ENCODE peak calls at places on chromosomes 3 and 15, in four cellular contexts. One of them, this sample, is unnamed. For H3K4me1, the result is how much of the 10 kb centered on the place peaks cover.

GRCh38 chr3:9732080-9732752 is 681 bp downstream of the BRPF1 start:
- DNase-seq in HCT116: no peak
- DNase-seq in endothelial cell of umbilical vein: peak
- DNase-seq in K562: peak
- DNase-seq in this sample: no peak

GRCh38 chr15:96285306-96285705 is 45.2 kb upstream of the NR2F2 start:
- DNase-seq in HCT116: no peak
- DNase-seq in endothelial cell of umbilical vein: no peak
- DNase-seq in K562: no peak
- DNase-seq in this sample: no peak

GRCh38 chr3:49727924-49728361 is 4.2 kb upstream of the GMPPB start:
- DNase-seq in HCT116: no peak
- DNase-seq in endothelial cell of umbilical vein: no peak
- DNase-seq in K562: no peak
- DNase-seq in this sample: no peak

GRCh38 chr3:13115991-13116390 is 42.8 kb upstream of the IQSEC1 start:
- DNase-seq in HCT116: no peak
- DNase-seq in endothelial cell of umbilical vein: no peak
- DNase-seq in K562: no peak
- DNase-seq in this sample: no peak

GRCh38 chr15:78070049-78070698 is 7.3 kb downstream of the TBC1D2B start:
- DNase-seq in HCT116: no peak
- DNase-seq in endothelial cell of umbilical vein: peak
- DNase-seq in K562: no peak
- DNase-seq in this sample: no peak

GRCh38 chr3:154131850-154132249 is 10.7 kb downstream of the ARHGEF26 start:
- DNase-seq in HCT116: no peak
- DNase-seq in endothelial cell of umbilical vein: no peak
- DNase-seq in K562: no peak
- DNase-seq in this sample: no peak

GRCh38 chr3:133568294-133569014 is 5.0 kb upstream of the CDV3 start:
- DNase-seq in HCT116: peak
- DNase-seq in endothelial cell of umbilical vein: peak
- DNase-seq in K562: no peak
- DNase-seq in this sample: no peak

GRCh38 chr3:12125772-12126171 is 32.9 kb downstream of the TIMP4 start:
- DNase-seq in HCT116: no peak
- DNase-seq in endothelial cell of umbilical vein: no peak
- DNase-seq in K562: no peak
- DNase-seq in this sample: no peak

GRCh38 chr3:30680789-30681188 is 74.4 kb downstream of the TGFBR2 start:
- DNase-seq in HCT116: no peak
- DNase-seq in endothelial cell of umbilical vein: peak
- DNase-seq in K562: no peak
- DNase-seq in this sample: no peak

GRCh38 chr15:31216210-31216911 is 110.3 kb upstream of the KLF13 start:
- DNase-seq in HCT116: no peak
- DNase-seq in endothelial cell of umbilical vein: no peak
- DNase-seq in K562: peak
- DNase-seq in this sample: no peak

GRCh38 chr3:73683706-73684105 is 59.0 kb upstream of the PDZRN3 start:
- DNase-seq in HCT116: no peak
- DNase-seq in endothelial cell of umbilical vein: no peak
- DNase-seq in K562: no peak
- DNase-seq in this sample: no peak

GRCh38 chr15:78766041-78766440 is 45.2 kb downstream of the ADAMTS7 start:
- DNase-seq in HCT116: no peak
- DNase-seq in endothelial cell of umbilical vein: no peak
- DNase-seq in K562: no peak
- DNase-seq in this sample: no peak

GRCh38 chr3:59654120-59654952 is 604.5 kb upstream of the CFAP20DC start:
- DNase-seq in HCT116: no peak
- DNase-seq in endothelial cell of umbilical vein: no peak
- DNase-seq in K562: no peak
- DNase-seq in this sample: no peak

GRCh38 chr3:184556502-184557347 is 4.9 kb upstream of the EPHB3 start:
- DNase-seq in HCT116: no peak
- DNase-seq in endothelial cell of umbilical vein: no peak
- DNase-seq in K562: no peak
- DNase-seq in this sample: no peak

GRCh38 chr3:177742273-177742672 is 545.0 kb upstream of the TBL1XR1 start:
- DNase-seq in HCT116: no peak
- DNase-seq in endothelial cell of umbilical vein: no peak
- DNase-seq in K562: no peak
- DNase-seq in this sample: no peak

GRCh38 chr3:139292933-139293664 is 50.7 kb upstream of the MRPS22 start:
- DNase-seq in HCT116: no peak
- DNase-seq in endothelial cell of umbilical vein: no peak
- DNase-seq in K562: no peak
- DNase-seq in this sample: no peak

GRCh38 chr3:194880940-194881925 is 195.6 kb downstream of the FAM43A start:
- DNase-seq in HCT116: no peak
- DNase-seq in endothelial cell of umbilical vein: peak
- DNase-seq in K562: no peak
- DNase-seq in this sample: no peak

GRCh38 chr15:65008989-65009388 is 19.3 kb upstream of the SPG21 start:
- DNase-seq in HCT116: no peak
- DNase-seq in endothelial cell of umbilical vein: no peak
- DNase-seq in K562: no peak
- DNase-seq in this sample: no peak

GRCh38 chr15:58568157-58568571 is 136.4 kb downstream of the LIPC start:
- DNase-seq in HCT116: no peak
- DNase-seq in endothelial cell of umbilical vein: peak
- DNase-seq in K562: peak
- DNase-seq in this sample: peak

GRCh38 chr3:177977381-177978158 is 558.7 kb upstream of the KCNMB2 start:
- DNase-seq in HCT116: peak
- DNase-seq in endothelial cell of umbilical vein: peak
- DNase-seq in K562: no peak
- DNase-seq in this sample: peak

GRCh38 chr15:67024322-67024997 is 40.9 kb upstream of the SMAD3 start:
- DNase-seq in HCT116: peak
- DNase-seq in endothelial cell of umbilical vein: peak
- DNase-seq in K562: peak
- DNase-seq in this sample: no peak

GRCh38 chr3:63947594-63947993 is 35.4 kb upstream of the SCAANT1 start:
- DNase-seq in HCT116: no peak
- DNase-seq in endothelial cell of umbilical vein: no peak
- DNase-seq in K562: no peak
- DNase-seq in this sample: no peak

GRCh38 chr3:29694783-29695182 is 413.9 kb downstream of the RBMS3 start:
- DNase-seq in HCT116: peak
- DNase-seq in endothelial cell of umbilical vein: peak
- DNase-seq in K562: no peak
- DNase-seq in this sample: peak

GRCh38 chr15:62449638-62450037 is 284.6 kb upstream of the C2CD4B start:
- DNase-seq in HCT116: no peak
- DNase-seq in endothelial cell of umbilical vein: no peak
- DNase-seq in K562: no peak
- DNase-seq in this sample: no peak

GRCh38 chr3:37107846-37108245 is 66.5 kb downstream of the LRRFIP2 start:
- DNase-seq in HCT116: no peak
- DNase-seq in endothelial cell of umbilical vein: no peak
- DNase-seq in K562: no peak
- DNase-seq in this sample: no peak

GRCh38 chr3:116299646-116300081 is 145.6 kb downstream of the LSAMP start:
- DNase-seq in HCT116: no peak
- DNase-seq in endothelial cell of umbilical vein: no peak
- DNase-seq in K562: no peak
- DNase-seq in this sample: no peak

GRCh38 chr3:105356988-105357387 is 9.7 kb upstream of the ALCAM start:
- DNase-seq in HCT116: no peak
- DNase-seq in endothelial cell of umbilical vein: no peak
- DNase-seq in K562: no peak
- DNase-seq in this sample: no peak

DNA sequence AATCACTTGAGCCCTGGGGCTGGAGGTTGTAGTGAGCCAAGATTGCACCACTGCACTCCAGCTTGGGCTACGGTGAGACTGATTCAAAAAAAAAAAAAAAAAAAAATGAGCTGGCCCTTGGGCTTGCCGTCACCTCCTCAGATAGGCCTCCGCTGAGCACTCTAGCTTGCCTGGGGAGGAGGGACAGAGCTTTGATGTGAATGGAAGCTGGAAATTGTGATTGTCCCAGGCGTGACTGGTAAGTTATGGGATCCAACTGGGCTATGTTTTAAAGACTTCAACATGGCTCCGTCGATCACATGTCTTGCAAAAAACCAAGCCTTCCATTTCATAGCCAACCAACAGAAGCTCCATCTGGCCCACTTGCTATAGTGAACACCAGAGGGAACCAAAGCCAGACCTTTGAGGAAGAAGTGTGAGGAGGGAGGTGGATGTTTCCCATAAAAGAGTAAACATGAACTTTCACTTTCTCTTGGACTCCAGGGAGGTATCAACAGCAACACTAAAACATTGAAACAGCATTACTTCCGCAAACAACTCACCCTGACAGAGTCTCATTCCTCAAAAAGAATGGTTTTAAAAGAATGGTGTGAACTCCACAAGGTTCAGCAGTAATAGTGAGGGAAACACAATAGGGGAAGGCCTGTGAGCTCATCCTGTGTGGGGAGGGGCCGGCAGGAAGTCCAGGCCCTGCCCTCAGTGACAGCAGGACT is 59.3 kb upstream of the IL12A start:
- DNase-seq in HCT116: no peak
- DNase-seq in endothelial cell of umbilical vein: peak
- DNase-seq in K562: no peak
- DNase-seq in this sample: no peak
- H3K4me2 ChIP-seq in HCT116: peak
- H3K4me2 ChIP-seq in endothelial cell of umbilical vein: peak
- H3K4me2 ChIP-seq in K562: peak
- H3K4me2 ChIP-seq in this sample: peak

DNA sequence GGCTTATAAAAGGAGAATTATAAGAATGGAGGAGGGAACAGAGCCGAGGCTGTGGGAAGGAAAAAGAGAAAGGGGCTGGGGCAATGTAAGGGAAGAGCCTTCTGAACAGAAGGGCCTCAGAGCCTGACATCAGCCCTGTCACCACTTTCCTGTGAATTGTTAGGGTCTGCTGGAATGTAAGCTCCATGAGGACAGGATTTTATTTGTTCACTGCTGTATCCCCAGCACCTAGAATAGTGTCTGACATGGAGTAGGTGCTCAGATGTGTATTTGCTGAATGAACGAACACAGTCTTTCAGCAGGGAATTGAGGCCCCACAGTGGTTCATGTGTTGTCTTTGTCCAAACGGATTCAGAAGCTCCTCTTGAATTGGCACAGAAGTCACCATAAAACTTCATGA is 251.5 kb downstream of the OPA1 start:
- DNase-seq in HCT116: no peak
- DNase-seq in endothelial cell of umbilical vein: no peak
- DNase-seq in K562: no peak
- DNase-seq in this sample: no peak
- H3K4me1 ChIP-seq in HCT116: under half
- H3K4me1 ChIP-seq in endothelial cell of umbilical vein: under half
- H3K4me1 ChIP-seq in K562: half or more
- H3K4me1 ChIP-seq in this sample: under half

GRCh38 chr3:62923092-62923491 is 47.9 kb upstream of the CADPS start:
- DNase-seq in HCT116: no peak
- DNase-seq in endothelial cell of umbilical vein: no peak
- DNase-seq in K562: no peak
- DNase-seq in this sample: no peak
- H3K4me2 ChIP-seq in HCT116: no peak
- H3K4me2 ChIP-seq in endothelial cell of umbilical vein: no peak
- H3K4me2 ChIP-seq in K562: no peak
- H3K4me2 ChIP-seq in this sample: no peak

DNA sequence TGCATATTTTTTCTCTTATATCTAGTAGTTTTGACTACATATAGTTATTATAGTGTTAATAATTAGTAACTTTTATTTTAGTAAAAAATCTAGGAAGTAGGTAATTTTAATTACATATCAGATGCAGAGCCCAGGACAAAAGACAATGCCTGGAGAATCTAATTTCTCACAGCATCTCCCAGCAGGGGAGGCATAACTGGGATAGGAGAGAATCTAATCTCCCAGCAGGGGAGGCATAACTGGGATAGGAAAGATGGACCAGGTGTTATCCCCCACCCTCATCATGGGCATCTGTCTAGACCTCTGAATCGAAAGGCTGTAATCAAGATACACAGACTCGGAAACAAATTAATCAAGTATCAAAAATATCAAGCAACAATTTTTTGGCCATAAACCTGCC is 58.2 kb downstream of the OSTN start:
- DNase-seq in HCT116: no peak
- DNase-seq in endothelial cell of umbilical vein: no peak
- DNase-seq in K562: no peak
- DNase-seq in this sample: no peak
- H3K4me1 ChIP-seq in HCT116: under half
- H3K4me1 ChIP-seq in endothelial cell of umbilical vein: under half
- H3K4me1 ChIP-seq in K562: under half
- H3K4me1 ChIP-seq in this sample: under half

DNA sequence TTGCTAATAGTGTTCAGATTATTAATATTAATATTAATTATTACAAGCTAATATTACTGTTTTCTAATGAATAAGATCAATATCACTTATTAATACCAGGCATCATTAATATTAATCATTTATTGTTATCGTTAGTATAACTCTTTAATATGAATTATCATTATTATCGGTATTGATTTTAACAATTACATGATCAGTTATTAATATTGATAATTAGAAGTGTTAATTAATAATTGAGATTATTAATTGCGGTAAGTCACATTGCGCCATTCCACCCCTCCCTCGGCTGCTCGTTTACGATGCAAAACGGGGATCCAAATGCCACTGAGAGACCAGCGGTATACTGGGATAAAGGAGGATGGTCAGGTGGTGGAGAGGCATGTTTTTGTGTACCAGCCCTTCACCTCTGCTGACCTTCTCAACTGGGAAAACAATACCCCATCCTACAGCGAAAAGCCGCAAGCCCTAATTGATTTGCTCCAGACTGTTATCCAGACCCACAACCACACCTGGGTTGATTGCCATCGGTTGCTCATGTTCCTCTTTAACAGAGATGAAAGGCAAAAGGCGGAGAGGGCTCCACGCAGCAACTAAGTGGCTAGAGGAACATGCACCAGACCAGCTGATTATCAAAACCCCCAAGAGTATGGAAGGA is 28.6 kb upstream of the SSUH2 start:
- DNase-seq in HCT116: no peak
- DNase-seq in endothelial cell of umbilical vein: no peak
- DNase-seq in K562: peak
- DNase-seq in this sample: no peak
- H3K4me2 ChIP-seq in HCT116: no peak
- H3K4me2 ChIP-seq in endothelial cell of umbilical vein: no peak
- H3K4me2 ChIP-seq in K562: no peak
- H3K4me2 ChIP-seq in this sample: no peak